ENCODE peak calls at places on chromosomes 5 and 9, in eight cellular contexts. M is CD4-positive, CD25-positive, alpha-beta regulatory T cell; V is Calu3; X is KBM-7; T is body of pancreas; A is T-cell; Q is Kasumi-1; C is RPMI8226. P is an unnamed sample.

GRCh38 chr9:2181794-2182193 is 166.6 kb downstream of the SMARCA2 start:
- DNase-seq in M (no peak), V (peak), X (peak), T (peak), A (no peak), Q (peak), C (no peak), P (no peak)

GRCh38 chr9:123871781-123872180 is 58.1 kb downstream of the DENND1A start:
- DNase-seq in M (no peak), V (no peak), X (no peak), T (no peak), A (no peak), Q (no peak), C (no peak), P (no peak)

GRCh38 chr9:2559212-2560152 is 62.1 kb upstream of the VLDLR start:
- DNase-seq in M (no peak), V (peak), X (no peak), T (peak), A (no peak), Q (no peak), C (no peak), P (peak)

GRCh38 chr5:154445422-154446182 is at the start of gene SAP30L:
- DNase-seq in M (peak), V (peak), X (peak), T (peak), A (peak), Q (peak), C (peak), P (peak)

GRCh38 chr9:73183917-73184861 is 32.5 kb downstream of the ANXA1 start:
- DNase-seq in M (no peak), V (no peak), X (peak), T (no peak), A (no peak), Q (peak), C (no peak), P (no peak)

GRCh38 chr9:91676042-91676441 is 252.4 kb upstream of the NFIL3 start:
- DNase-seq in M (no peak), V (peak), X (peak), T (peak), A (no peak), Q (no peak), C (peak), P (no peak)

GRCh38 chr5:138138949-138139775 is at the start of gene NME5:
- DNase-seq in M (no peak), V (peak), X (no peak), T (peak), A (no peak), Q (no peak), C (peak), P (peak)

GRCh38 chr5:8458038-8458383 is 589.1 kb downstream of the MTRR start:
- DNase-seq in M (no peak), V (peak), X (no peak), T (peak), A (no peak), Q (peak), C (no peak), P (no peak)

GRCh38 chr9:72978724-72979123 is 25.9 kb upstream of the ALDH1A1 start:
- DNase-seq in M (no peak), V (peak), X (no peak), T (no peak), A (no peak), Q (no peak), C (no peak), P (no peak)

GRCh38 chr5:55445817-55446216 is 88.9 kb downstream of the PLPP1 start:
- DNase-seq in M (no peak), V (no peak), X (peak), T (no peak), A (no peak), Q (no peak), C (no peak), P (no peak)

GRCh38 chr5:1521671-1522600 is 1.8 kb downstream of the LPCAT1 start:
- DNase-seq in M (no peak), V (no peak), X (peak), T (peak), A (no peak), Q (peak), C (no peak), P (peak)

P was measured in posterior cingulate gyrus.